ENCODE peak calls at places on chromosomes 11 and 22, in eight cellular contexts. P, B, Z, F, L, K, R and X are unnamed samples.

GRCh38 chr11:119178166-119178680 is 7.1 kb upstream of the NHERF4 start:
- DNase-seq in P (no peak), B (no peak), Z (no peak), F (no peak), L (no peak), K (no peak), R (no peak), X (no peak)

GRCh38 chr22:38937541-38937940 is 19.9 kb upstream of the APOBEC3A start:
- DNase-seq in P (no peak), B (no peak), Z (no peak), F (no peak), L (no peak), K (no peak), R (no peak), X (no peak)

GRCh38 chr11:359181-359714 is 10.1 kb upstream of the B4GALNT4 start:
- DNase-seq in P (no peak), B (no peak), Z (no peak), F (no peak), L (no peak), K (no peak), R (no peak), X (peak)

GRCh38 chr11:71562120-71562519 is 3.2 kb upstream of the KRTAP5-10 start:
- DNase-seq in P (no peak), B (no peak), Z (no peak), F (no peak), L (no peak), K (no peak), R (no peak), X (no peak)

GRCh38 chr11:121829159-121829643 is 286.8 kb downstream of the BLID start:
- DNase-seq in P (no peak), B (no peak), Z (no peak), F (peak), L (peak), K (peak), R (no peak), X (no peak)

GRCh38 chr11:57345555-57346151 is 7.5 kb downstream of the P2RX3 start:
- DNase-seq in P (peak), B (peak), Z (peak), F (no peak), L (peak), K (no peak), R (peak), X (peak)

GRCh38 chr22:28072066-28072465 is 153.0 kb upstream of the PITPNB start:
- DNase-seq in P (no peak), B (no peak), Z (no peak), F (no peak), L (no peak), K (no peak), R (no peak), X (no peak)

GRCh38 chr11:87421422-87421821 is 383.7 kb downstream of the TMEM135 start:
- DNase-seq in P (no peak), B (no peak), Z (peak), F (peak), L (peak), K (peak), R (no peak), X (no peak)

GRCh38 chr22:44775862-44776261 is 23.5 kb downstream of the ARHGAP8 start:
- DNase-seq in P (no peak), B (no peak), Z (no peak), F (no peak), L (no peak), K (no peak), R (no peak), X (no peak)

GRCh38 chr11:6443269-6444003 is 2.6 kb upstream of the HPX start:
- DNase-seq in P (no peak), B (peak), Z (peak), F (peak), L (peak), K (no peak), R (peak), X (peak)

GRCh38 chr11:65421204-65422103 is 1.1 kb upstream of the NEAT1 start:
- DNase-seq in P (peak), B (peak), Z (peak), F (peak), L (peak), K (peak), R (peak), X (peak)

GRCh38 chr11:84437129-84438123 is 1151.3 kb upstream of the CCDC90B start:
- DNase-seq in P (no peak), B (no peak), Z (peak), F (no peak), L (no peak), K (no peak), R (no peak), X (no peak)

GRCh38 chr11:65288706-65289536 is 25.7 kb upstream of the CDC42EP2 start:
- DNase-seq in P (no peak), B (no peak), Z (no peak), F (no peak), L (no peak), K (no peak), R (no peak), X (peak)

GRCh38 chr11:62401356-62401755 is 17.5 kb upstream of the SCGB1A1 start:
- DNase-seq in P (no peak), B (no peak), Z (no peak), F (no peak), L (no peak), K (no peak), R (no peak), X (no peak)

GRCh38 chr22:24291538-24292201 is 21.0 kb downstream of the SPECC1L start:
- DNase-seq in P (no peak), B (no peak), Z (no peak), F (no peak), L (no peak), K (no peak), R (no peak), X (no peak)